ENCODE peak calls at places on chromosomes 12 and 14, in four cellular contexts. W is stimulated activated naive B cell treated with anti-CD40 and anti-IgM and Interleukin-4, amounts not matched to agents 10 μg/mL and 1 μg/mL and 100 μg/mL, for 72 hours; D is psoas muscle; J is Calu3. U is an unnamed sample.
A peak's percentile ranks its signal among the peaks of the same experiment; 100 is the strongest.

GRCh38 chr12:130179621-130180020 is 17.4 kb downstream of the FZD10 start:
- DNase-seq in W (no peak), D (no peak), J (no peak), U (no peak)

GRCh38 chr12:101876861-101877815 is at the start of gene DRAM1:
- DNase-seq in W (peak; percentile 82), D (peak; percentile 96), J (peak; percentile 95), U (peak; percentile 75)

GRCh38 chr14:95339301-95339865 is 19.7 kb upstream of the CLMN start:
- DNase-seq in W (no peak), D (no peak), J (no peak), U (no peak)

GRCh38 chr12:7345232-7345631 is 41.4 kb downstream of the ACSM4 start:
- DNase-seq in W (no peak), D (no peak), J (no peak), U (no peak)

GRCh38 chr12:12456637-12457036 is 99.8 kb downstream of the BORCS5 start:
- DNase-seq in W (no peak), D (no peak), J (no peak), U (no peak)

GRCh38 chr12:81896771-81897170 is 137.6 kb upstream of the PPFIA2 start:
- DNase-seq in W (no peak), D (no peak), J (no peak), U (no peak)

GRCh38 chr14:30002859-30003258 is 75.2 kb upstream of the PRKD1 start:
- DNase-seq in W (no peak), D (no peak), J (no peak), U (no peak)

GRCh38 chr12:127928615-127929014 is 338.4 kb upstream of the TMEM132C start:
- DNase-seq in W (no peak), D (no peak), J (no peak), U (no peak)

GRCh38 chr12:109033239-109034196 is 12.7 kb upstream of the SVOP start:
- DNase-seq in W (no peak), D (no peak), J (no peak), U (peak; percentile 18)

GRCh38 chr12:113075137-113075683 is 18.7 kb downstream of the DTX1 start:
- DNase-seq in W (peak; percentile 87), D (peak; percentile 34), J (no peak), U (no peak)

GRCh38 chr14:75879031-75879430 is 102.8 kb downstream of the TGFB3 start:
- DNase-seq in W (no peak), D (no peak), J (no peak), U (no peak)

GRCh38 chr12:57152408-57153038 is 5.1 kb upstream of the LRP1-AS start:
- DNase-seq in W (no peak), D (no peak), J (no peak), U (no peak)

GRCh38 chr12:112183591-112184021 is 58.2 kb downstream of the TRAFD1 start:
- DNase-seq in W (no peak), D (no peak), J (no peak), U (no peak)

GRCh38 chr14:51394804-51395203 is 154.8 kb downstream of the TMX1 start:
- DNase-seq in W (no peak), D (no peak), J (peak; percentile 6), U (no peak)

GRCh38 chr14:57390806-57391562 is 598 bp downstream of the NAA30 start:
- DNase-seq in W (peak; percentile 41), D (peak; percentile 64), J (peak; percentile 38), U (peak; percentile 82)

GRCh38 chr12:50520808-50521207 is 16.0 kb downstream of the DIP2B start:
- DNase-seq in W (no peak), D (no peak), J (no peak), U (no peak)

GRCh38 chr12:60451457-60451856 is 855.6 kb downstream of the SLC16A7 start:
- DNase-seq in W (no peak), D (no peak), J (no peak), U (no peak)

GRCh38 chr12:591167-591570 is 72.1 kb downstream of the NINJ2 start:
- DNase-seq in W (no peak), D (peak; percentile 72), J (no peak), U (no peak)

GRCh38 chr12:93727195-93727811 is 50.1 kb downstream of the CRADD start:
- DNase-seq in W (no peak), D (peak; percentile 73), J (no peak), U (no peak)

GRCh38 chr14:30874999-30875787 is 834 bp downstream of the COCH start:
- DNase-seq in W (peak; percentile 3), D (peak; percentile 52), J (peak; percentile 18), U (no peak)

GRCh38 chr14:105974902-105975301 is 448.5 kb downstream of the TMEM121 start:
- DNase-seq in W (no peak), D (no peak), J (peak; percentile 41), U (peak; percentile 23)

GRCh38 chr14:77014004-77014604 is 14.4 kb downstream of the IRF2BPL start:
- DNase-seq in W (no peak), D (peak; percentile 66), J (no peak), U (no peak)

U was measured in NCI-H1417.